ENCODE peak calls at places on chromosome 6, in ten cellular contexts. T is non-pigmented ciliary epithelial cell; V is activated CD4-positive, alpha-beta T cell treated with anti-CD3 and anti-CD28 coated beads, Interleukin-2, amount 10 ng/mL, durations not matched to agents 7 days and 5 days; B is GM12892; C is SW480; Y is NCI-H774; X is fibroblast of the aortic adventitia; P is NCI-H2081; M is AG20443; N is renal cortical epithelial cell. H is an unnamed sample.

GRCh38 chr6:8238772-8239683 is 136.7 kb upstream of the EEF1E1 start:
- DNase-seq in T (no peak), V (no peak), B (no peak), C (no peak), Y (no peak), X (no peak), P (no peak), M (no peak), N (no peak), H (no peak)

GRCh38 chr6:124714728-124715127 is 247.5 kb upstream of the RNF217 start:
- DNase-seq in T (no peak), V (no peak), B (no peak), C (no peak), Y (no peak), X (no peak), P (no peak), M (no peak), N (no peak), H (no peak)

GRCh38 chr6:141133346-141133745 is 999.4 kb upstream of the GJE1 start:
- DNase-seq in T (no peak), V (no peak), B (no peak), C (no peak), Y (no peak), X (peak), P (no peak), M (peak), N (no peak), H (no peak)

GRCh38 chr6:96761794-96762193 is 75.5 kb downstream of the GPR63 start:
- DNase-seq in T (no peak), V (no peak), B (no peak), C (no peak), Y (no peak), X (no peak), P (no peak), M (no peak), N (no peak), H (no peak)

GRCh38 chr6:43282636-43283513 is 15.2 kb upstream of the SLC22A7 start:
- DNase-seq in T (no peak), V (no peak), B (no peak), C (no peak), Y (no peak), X (no peak), P (no peak), M (no peak), N (no peak), H (no peak)

GRCh38 chr6:105573138-105573537 is 170.3 kb upstream of the PREP start:
- DNase-seq in T (no peak), V (no peak), B (no peak), C (no peak), Y (no peak), X (peak), P (no peak), M (peak), N (no peak), H (no peak)

GRCh38 chr6:44645276-44645675 is 257.8 kb downstream of the CDC5L start:
- DNase-seq in T (no peak), V (no peak), B (no peak), C (no peak), Y (no peak), X (no peak), P (no peak), M (no peak), N (no peak), H (no peak)

GRCh38 chr6:31791324-31792089 is 4.0 kb downstream of the VARS1 start:
- DNase-seq in T (no peak), V (peak), B (no peak), C (peak), Y (no peak), X (peak), P (peak), M (peak), N (peak), H (no peak)

GRCh38 chr6:89186762-89187161 is 30.4 kb downstream of the GABRR1 start:
- DNase-seq in T (no peak), V (no peak), B (no peak), C (no peak), Y (no peak), X (no peak), P (no peak), M (no peak), N (no peak), H (no peak)

GRCh38 chr6:121856296-121856695 is 420.9 kb downstream of the GJA1 start:
- DNase-seq in T (no peak), V (no peak), B (no peak), C (no peak), Y (no peak), X (peak), P (no peak), M (peak), N (no peak), H (no peak)

GRCh38 chr6:138865480-138866101 is 69.7 kb downstream of the ECT2L start:
- DNase-seq in T (no peak), V (no peak), B (no peak), C (no peak), Y (no peak), X (no peak), P (peak), M (no peak), N (no peak), H (peak)

GRCh38 chr6:133774356-133774755 is 114.6 kb upstream of the TCF21 start:
- DNase-seq in T (no peak), V (no peak), B (no peak), C (no peak), Y (no peak), X (peak), P (no peak), M (peak), N (peak), H (no peak)

GRCh38 chr6:91490672-91491071 is 903.8 kb upstream of the MAP3K7 start:
- DNase-seq in T (no peak), V (no peak), B (no peak), C (no peak), Y (no peak), X (no peak), P (no peak), M (no peak), N (peak), H (no peak)

GRCh38 chr6:145735356-145736165 is at the start of gene EPM2A:
- DNase-seq in T (no peak), V (peak), B (peak), C (peak), Y (peak), X (peak), P (peak), M (peak), N (peak), H (peak)

GRCh38 chr6:29620629-29621028 is 12.4 kb downstream of the GABBR1 start:
- DNase-seq in T (no peak), V (no peak), B (no peak), C (no peak), Y (no peak), X (no peak), P (no peak), M (no peak), N (no peak), H (no peak)

GRCh38 chr6:63927538-63927937 is 291.9 kb downstream of the PHF3 start:
- DNase-seq in T (no peak), V (no peak), B (no peak), C (no peak), Y (no peak), X (no peak), P (no peak), M (no peak), N (no peak), H (no peak)

GRCh38 chr6:7290079-7290478 is 22.9 kb downstream of the SSR1 start:
- DNase-seq in T (no peak), V (no peak), B (no peak), C (no peak), Y (no peak), X (no peak), P (no peak), M (no peak), N (no peak), H (no peak)

H was measured in DMS153.